ENCODE peak calls at places on chromosome 14, in six cellular contexts. E, G, I, Q, Y and M are unnamed samples. For H3K4me1, the result is how much of the 10 kb centered on the place peaks cover.

GRCh38 chr14:61574514-61574807 is 120.9 kb upstream of the HIF1A start:
- DNase-seq in E (no peak), G (no peak), I (no peak), Q (no peak), Y (no peak), M (no peak)

GRCh38 chr14:71426001-71426400 is 506.2 kb upstream of the RGS6 start:
- DNase-seq in E (no peak), G (no peak), I (no peak), Q (no peak), Y (no peak), M (no peak)

GRCh38 chr14:68771631-68772030 is 21.2 kb downstream of the ZFP36L1 start:
- DNase-seq in E (no peak), G (no peak), I (no peak), Q (no peak), Y (no peak), M (no peak)

GRCh38 chr14:50055461-50056228 is 60.7 kb downstream of the VCPKMT start:
- DNase-seq in E (no peak), G (no peak), I (no peak), Q (no peak), Y (peak), M (no peak)

GRCh38 chr14:92093320-92093719 is 13.1 kb downstream of the ATXN3 start:
- DNase-seq in E (no peak), G (no peak), I (no peak), Q (no peak), Y (peak), M (no peak)

GRCh38 chr14:68691031-68691864 is 101.6 kb downstream of the ZFP36L1 start:
- DNase-seq in E (peak), G (no peak), I (no peak), Q (no peak), Y (no peak), M (no peak)

GRCh38 chr14:70442750-70443149 is 9.2 kb upstream of the ADAM21 start:
- DNase-seq in E (no peak), G (no peak), I (no peak), Q (no peak), Y (peak), M (no peak)

GRCh38 chr14:49982522-49982951 is 89.7 kb downstream of the ARF6 start:
- DNase-seq in E (no peak), G (no peak), I (peak), Q (no peak), Y (no peak), M (no peak)

GRCh38 chr14:50100824-50101223 is 15.5 kb downstream of the VCPKMT start:
- DNase-seq in E (no peak), G (no peak), I (no peak), Q (no peak), Y (no peak), M (no peak)

GRCh38 chr14:77037886-77038511 is 9.5 kb upstream of the IRF2BPL start:
- DNase-seq in E (peak), G (peak), I (peak), Q (peak), Y (no peak), M (no peak)

GRCh38 chr14:44988694-44989093 is 26.7 kb downstream of the TOGARAM1 start:
- DNase-seq in E (peak), G (no peak), I (no peak), Q (no peak), Y (peak), M (no peak)

GRCh38 chr14:53883739-53884138 is 72.9 kb downstream of the BMP4 start:
- DNase-seq in E (no peak), G (no peak), I (no peak), Q (no peak), Y (no peak), M (no peak)

GRCh38 chr14:35742032-35742371 is 67.1 kb downstream of the RALGAPA1 start:
- DNase-seq in E (no peak), G (no peak), I (no peak), Q (no peak), Y (no peak), M (no peak)

GRCh38 chr14:68235011-68235410 is 415.4 kb downstream of the RAD51B start:
- DNase-seq in E (no peak), G (no peak), I (peak), Q (no peak), Y (no peak), M (no peak)

GRCh38 chr14:39015360-39015961 is 87.6 kb downstream of the SEC23A start:
- DNase-seq in E (no peak), G (no peak), I (peak), Q (no peak), Y (peak), M (no peak)

GRCh38 chr14:75736845-75737485 is 75.9 kb downstream of the TTLL5 start:
- DNase-seq in E (no peak), G (no peak), I (peak), Q (no peak), Y (no peak), M (no peak)

GRCh38 chr14:93160353-93160801 is 24.3 kb downstream of the MOAP1 start:
- DNase-seq in E (no peak), G (no peak), I (no peak), Q (no peak), Y (peak), M (no peak)

GRCh38 chr14:88987516-88987915 is 163.1 kb downstream of the TTC8 start:
- DNase-seq in E (no peak), G (no peak), I (peak), Q (no peak), Y (no peak), M (no peak)

GRCh38 chr14:73241481-73242165 is 4.3 kb downstream of the PAPLN start:
- DNase-seq in E (peak), G (peak), I (no peak), Q (no peak), Y (no peak), M (no peak)

GRCh38 chr14:100679707-100680438 is 46.8 kb upstream of the DLK1 start:
- DNase-seq in E (peak), G (no peak), I (peak), Q (no peak), Y (no peak), M (no peak)

GRCh38 chr14:29926701-29927595 is 699 bp downstream of the PRKD1 start:
- DNase-seq in E (peak), G (peak), I (peak), Q (no peak), Y (no peak), M (peak)

GRCh38 chr14:100398044-100398443 is 74.9 kb downstream of the SLC25A47 start:
- DNase-seq in E (no peak), G (no peak), I (no peak), Q (no peak), Y (no peak), M (peak)

GRCh38 chr14:34781242-34781641 is 66.8 kb upstream of the CFL2 start:
- DNase-seq in E (no peak), G (no peak), I (peak), Q (no peak), Y (no peak), M (no peak)

GRCh38 chr14:73402579-73402978 is 55.8 kb downstream of the NUMB start:
- DNase-seq in E (no peak), G (no peak), I (no peak), Q (no peak), Y (no peak), M (no peak)

GRCh38 chr14:54902521-54903420 is at the start of gene GCH1:
- DNase-seq in E (peak), G (peak), I (peak), Q (peak), Y (peak), M (peak)

GRCh38 chr14:100654814-100655795 is 67.9 kb upstream of the BEGAIN start:
- DNase-seq in E (no peak), G (peak), I (peak), Q (peak), Y (no peak), M (no peak)

GRCh38 chr14:24060984-24061913 is 9.4 kb downstream of the CARMIL3 start:
- DNase-seq in E (no peak), G (no peak), I (no peak), Q (no peak), Y (no peak), M (no peak)
- TF ChIP-seq CTCF in E (no peak), G (no peak), I (no peak), Q (no peak), Y (no peak), M (no peak)

DNA sequence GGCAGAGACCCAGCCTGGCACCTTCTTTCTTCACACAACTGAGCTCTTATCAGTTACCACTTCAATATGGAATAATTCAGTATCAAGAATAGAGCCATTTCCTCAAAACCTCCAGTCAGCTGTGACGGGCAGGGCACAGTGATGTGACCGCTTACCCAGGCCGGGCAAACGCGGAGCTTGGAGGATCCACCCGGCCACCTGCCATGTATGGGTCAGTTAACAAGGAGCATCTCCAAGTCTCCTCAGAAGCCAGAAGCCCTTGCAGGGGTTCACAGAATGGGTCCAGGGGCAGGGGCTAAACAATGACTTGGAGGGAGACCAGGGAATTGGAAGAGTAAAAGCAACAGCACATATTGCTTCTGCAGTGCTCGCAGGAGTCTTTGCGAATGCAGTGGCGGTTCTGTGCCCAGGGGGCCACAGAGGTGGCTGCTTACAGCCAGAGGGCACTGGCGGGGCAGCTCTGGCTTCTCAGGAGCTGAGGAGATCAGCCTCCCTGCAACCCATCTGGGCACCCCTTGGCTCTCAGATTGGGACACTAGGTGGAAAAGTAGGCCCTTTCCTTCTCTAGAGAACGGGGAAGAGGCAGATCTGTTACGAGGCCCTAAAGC is 162.3 kb downstream of the CALM1 start:
- DNase-seq in E (no peak), G (no peak), I (no peak), Q (no peak), Y (no peak), M (no peak)
- H3K4me1 ChIP-seq in E (under half), G (under half), I (under half), Q (under half), Y (under half), M (under half)

GRCh38 chr14:105144666-105145380 is 23.8 kb downstream of the JAG2 start:
- DNase-seq in E (no peak), G (no peak), I (no peak), Q (no peak), Y (no peak), M (no peak)
- TF ChIP-seq CTCF in E (no peak), G (no peak), I (no peak), Q (no peak), Y (no peak), M (no peak)

GRCh38 chr14:102321456-102322101 is 2.0 kb downstream of the ZNF839 start:
- DNase-seq in E (no peak), G (no peak), I (no peak), Q (no peak), Y (no peak), M (no peak)
- H3K4me1 ChIP-seq in E (under half), G (under half), I (under half), Q (under half), Y (under half), M (under half)

GRCh38 chr14:105933238-105933637 is 406.9 kb downstream of the TMEM121 start:
- DNase-seq in E (no peak), G (no peak), I (no peak), Q (no peak), Y (no peak), M (no peak)

GRCh38 chr14:105935384-105935783 is 409.0 kb downstream of the TMEM121 start:
- DNase-seq in E (no peak), G (no peak), I (no peak), Q (no peak), Y (no peak), M (no peak)

GRCh38 chr14:105930572-105930971 is 404.2 kb downstream of the TMEM121 start:
- DNase-seq in E (no peak), G (no peak), I (no peak), Q (no peak), Y (no peak), M (no peak)

GRCh38 chr14:105929327-105930081 is 403.1 kb downstream of the TMEM121 start:
- DNase-seq in E (no peak), G (no peak), I (no peak), Q (no peak), Y (no peak), M (peak)

DNA sequence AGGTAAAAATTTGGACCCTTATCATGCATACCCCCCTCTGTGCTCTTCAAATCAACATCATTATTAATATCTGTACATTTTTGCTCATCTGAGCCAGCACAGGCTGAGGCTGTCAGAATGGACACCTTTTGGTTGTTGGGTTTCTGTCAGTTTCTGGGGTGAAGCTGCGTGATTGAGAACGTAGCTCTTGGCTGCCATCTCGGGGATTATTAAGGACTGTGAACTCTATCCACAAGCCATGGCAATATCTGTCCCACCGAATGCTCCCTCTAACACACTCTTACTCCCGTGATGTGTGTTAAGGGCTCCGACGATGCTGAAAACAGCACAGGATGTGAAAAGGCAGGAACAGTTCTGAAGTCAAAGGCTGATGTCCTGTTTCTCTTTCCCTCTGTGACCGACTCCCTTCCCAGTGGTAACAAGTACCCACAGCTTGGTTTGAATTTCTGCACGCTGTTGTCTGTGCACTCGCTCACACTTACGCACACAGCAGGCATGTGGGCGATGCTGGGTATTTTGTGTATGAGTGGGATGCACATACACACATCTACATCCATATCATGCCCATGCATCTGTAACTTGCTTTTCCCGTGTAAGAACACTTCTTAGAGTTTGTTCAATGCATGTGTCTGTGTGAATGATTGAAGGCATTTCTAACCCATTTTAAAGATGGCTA is 405.6 kb downstream of the TMEM121 start:
- DNase-seq in E (no peak), G (no peak), I (no peak), Q (no peak), Y (no peak), M (no peak)
- TF ChIP-seq CTCF in E (no peak), G (no peak), I (no peak), Q (no peak), Y (no peak), M (peak)

GRCh38 chr14:22558221-22558913 is 30.7 kb downstream of the DAD1 start:
- DNase-seq in E (no peak), G (peak), I (no peak), Q (peak), Y (peak), M (no peak)

GRCh38 chr14:22561661-22562579 is 27.1 kb downstream of the DAD1 start:
- DNase-seq in E (no peak), G (no peak), I (no peak), Q (peak), Y (peak), M (peak)

GRCh38 chr14:22559041-22559440 is 30.0 kb downstream of the DAD1 start:
- DNase-seq in E (no peak), G (no peak), I (no peak), Q (no peak), Y (no peak), M (no peak)

GRCh38 chr14:22561366-22561660 is 27.7 kb downstream of the DAD1 start:
- DNase-seq in E (no peak), G (no peak), I (no peak), Q (no peak), Y (no peak), M (no peak)

DNA sequence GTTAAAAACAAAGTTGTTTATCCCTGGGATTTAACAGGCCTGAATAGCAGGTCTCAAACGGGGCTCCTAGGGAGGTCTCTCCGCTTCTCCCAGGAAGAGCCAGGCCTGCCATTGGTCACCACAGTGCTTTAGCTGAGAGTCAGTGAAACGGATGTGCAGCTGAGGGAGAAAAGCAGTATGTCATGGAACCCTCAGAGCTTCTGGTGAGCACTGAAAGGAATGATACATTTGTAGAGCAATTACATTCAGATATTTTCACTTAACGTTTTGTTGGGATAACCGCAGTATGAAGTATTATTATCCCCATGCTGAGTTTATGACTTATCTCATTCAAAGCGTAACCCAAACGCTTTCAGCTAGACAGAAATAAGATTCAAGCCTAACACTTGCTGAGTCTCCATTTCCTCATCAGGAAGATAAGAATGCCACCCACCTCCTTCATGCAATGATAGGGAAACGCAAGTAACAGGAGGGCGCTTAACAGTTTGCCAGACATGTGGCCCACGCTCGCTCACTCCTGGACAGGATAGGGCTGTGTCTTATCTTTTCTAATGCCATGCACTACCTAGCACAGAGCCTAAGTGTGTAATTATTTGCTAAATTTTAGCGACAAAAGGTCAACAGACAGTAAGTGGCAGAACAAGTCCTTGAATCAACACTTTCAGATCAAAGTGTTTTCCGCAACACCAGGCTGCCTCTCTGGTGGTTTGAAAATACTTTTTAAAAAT is 28.2 kb downstream of the DAD1 start:
- DNase-seq in E (no peak), G (no peak), I (no peak), Q (peak), Y (no peak), M (peak)
- H3K4me1 ChIP-seq in E (under half), G (under half), I (under half), Q (half or more), Y (half or more), M (half or more)

DNA sequence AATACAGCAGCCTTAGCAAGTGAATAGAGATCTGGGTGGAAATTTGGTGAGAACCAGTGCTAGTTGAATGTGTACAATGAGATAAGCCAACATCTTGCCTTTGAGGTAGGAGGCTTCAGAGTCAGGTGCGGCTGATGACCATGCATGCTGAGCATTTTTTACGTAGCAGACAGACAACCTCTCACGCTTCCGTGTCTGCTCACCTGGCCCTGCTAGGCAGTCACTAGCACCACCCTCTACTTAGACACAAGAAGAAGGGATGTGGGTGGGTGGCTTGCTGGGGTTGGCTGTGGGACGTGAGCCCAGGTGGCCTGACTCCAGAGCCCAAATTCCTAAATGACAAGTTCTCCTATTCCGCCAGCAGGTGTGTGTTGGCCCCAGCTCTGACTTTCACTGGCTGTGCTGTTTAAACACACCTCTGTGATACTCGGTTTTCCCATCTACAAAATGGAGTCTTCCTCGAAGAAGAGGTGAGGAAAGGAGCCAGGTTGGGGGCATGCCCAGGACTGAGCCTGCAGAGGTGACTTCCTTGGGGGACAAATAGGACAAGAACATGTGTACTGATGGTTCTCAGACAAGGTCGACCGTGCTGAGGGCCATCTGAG is 57.8 kb upstream of the BCL11B start:
- DNase-seq in E (no peak), G (no peak), I (no peak), Q (no peak), Y (no peak), M (no peak)
- TF ChIP-seq CTCF in E (no peak), G (no peak), I (no peak), Q (no peak), Y (no peak), M (no peak)